ENCODE peak calls at places on chromosome X, in ten cellular contexts. One of them, this sample, is unnamed.
A peak's percentile ranks its signal among the peaks of the same experiment; 100 is the strongest.

GRCh38 chrX:17644001-17644400 is 93.3 kb upstream of the SCML1 start:
- DNase-seq in MG63: no peak
- DNase-seq in endodermal cell: no peak
- DNase-seq in right lobe of liver: no peak
- DNase-seq in brain microvascular endothelial cell: no peak
- DNase-seq in right atrium auricular region: no peak
- DNase-seq in endothelial cell of umbilical vein: no peak
- DNase-seq in CD4-positive, CD25-positive, alpha-beta regulatory T cell: no peak
- DNase-seq in DND-41: no peak
- DNase-seq in pancreas: no peak
- DNase-seq in this sample: no peak

GRCh38 chrX:34848281-34848680 is 94.3 kb upstream of the FAM47B start:
- DNase-seq in MG63: no peak
- DNase-seq in endodermal cell: no peak
- DNase-seq in right lobe of liver: no peak
- DNase-seq in brain microvascular endothelial cell: no peak
- DNase-seq in right atrium auricular region: no peak
- DNase-seq in endothelial cell of umbilical vein: no peak
- DNase-seq in CD4-positive, CD25-positive, alpha-beta regulatory T cell: no peak
- DNase-seq in DND-41: no peak
- DNase-seq in pancreas: no peak
- DNase-seq in this sample: no peak

GRCh38 chrX:107324493-107325310 is 118.3 kb downstream of the DNAAF6 start:
- DNase-seq in MG63: peak; percentile 49
- DNase-seq in endodermal cell: peak; percentile 96
- DNase-seq in right lobe of liver: peak; percentile 56
- DNase-seq in brain microvascular endothelial cell: peak; percentile 7
- DNase-seq in right atrium auricular region: no peak
- DNase-seq in endothelial cell of umbilical vein: peak; percentile 2
- DNase-seq in CD4-positive, CD25-positive, alpha-beta regulatory T cell: no peak
- DNase-seq in DND-41: no peak
- DNase-seq in pancreas: peak; percentile 44
- DNase-seq in this sample: no peak

GRCh38 chrX:49754238-49754857 is 58.6 kb upstream of the PAGE1 start:
- DNase-seq in MG63: peak; percentile 4
- DNase-seq in endodermal cell: peak; percentile 77
- DNase-seq in right lobe of liver: no peak
- DNase-seq in brain microvascular endothelial cell: peak; percentile 15
- DNase-seq in right atrium auricular region: no peak
- DNase-seq in endothelial cell of umbilical vein: peak; percentile 32
- DNase-seq in CD4-positive, CD25-positive, alpha-beta regulatory T cell: peak; percentile 3
- DNase-seq in DND-41: peak; percentile 45
- DNase-seq in pancreas: peak; percentile 24
- DNase-seq in this sample: peak; percentile 14

GRCh38 chrX:79259073-79259689 is 108.0 kb downstream of the ITM2A start:
- DNase-seq in MG63: no peak
- DNase-seq in endodermal cell: no peak
- DNase-seq in right lobe of liver: no peak
- DNase-seq in brain microvascular endothelial cell: no peak
- DNase-seq in right atrium auricular region: no peak
- DNase-seq in endothelial cell of umbilical vein: no peak
- DNase-seq in CD4-positive, CD25-positive, alpha-beta regulatory T cell: peak; percentile 4
- DNase-seq in DND-41: peak; percentile 82
- DNase-seq in pancreas: no peak
- DNase-seq in this sample: peak; percentile 80

GRCh38 chrX:48474127-48474526 is 1.9 kb upstream of the FTSJ1 start:
- DNase-seq in MG63: no peak
- DNase-seq in endodermal cell: no peak
- DNase-seq in right lobe of liver: no peak
- DNase-seq in brain microvascular endothelial cell: no peak
- DNase-seq in right atrium auricular region: no peak
- DNase-seq in endothelial cell of umbilical vein: no peak
- DNase-seq in CD4-positive, CD25-positive, alpha-beta regulatory T cell: no peak
- DNase-seq in DND-41: peak; percentile 36
- DNase-seq in pancreas: no peak
- DNase-seq in this sample: no peak

GRCh38 chrX:140815868-140816267 is 106.3 kb downstream of the LINC00632 start:
- DNase-seq in MG63: peak; percentile 18
- DNase-seq in endodermal cell: no peak
- DNase-seq in right lobe of liver: no peak
- DNase-seq in brain microvascular endothelial cell: peak; percentile 12
- DNase-seq in right atrium auricular region: no peak
- DNase-seq in endothelial cell of umbilical vein: no peak
- DNase-seq in CD4-positive, CD25-positive, alpha-beta regulatory T cell: no peak
- DNase-seq in DND-41: peak; percentile 10
- DNase-seq in pancreas: peak; percentile 12
- DNase-seq in this sample: no peak

GRCh38 chrX:41273638-41274037 is 60.3 kb upstream of the DDX3X start:
- DNase-seq in MG63: no peak
- DNase-seq in endodermal cell: no peak
- DNase-seq in right lobe of liver: no peak
- DNase-seq in brain microvascular endothelial cell: no peak
- DNase-seq in right atrium auricular region: no peak
- DNase-seq in endothelial cell of umbilical vein: no peak
- DNase-seq in CD4-positive, CD25-positive, alpha-beta regulatory T cell: no peak
- DNase-seq in DND-41: no peak
- DNase-seq in pancreas: no peak
- DNase-seq in this sample: no peak

GRCh38 chrX:154366666-154367055 is 7.8 kb downstream of the FLNA start:
- DNase-seq in MG63: peak; percentile 38
- DNase-seq in endodermal cell: no peak
- DNase-seq in right lobe of liver: no peak
- DNase-seq in brain microvascular endothelial cell: no peak
- DNase-seq in right atrium auricular region: no peak
- DNase-seq in endothelial cell of umbilical vein: no peak
- DNase-seq in CD4-positive, CD25-positive, alpha-beta regulatory T cell: no peak
- DNase-seq in DND-41: no peak
- DNase-seq in pancreas: no peak
- DNase-seq in this sample: no peak

GRCh38 chrX:154365052-154365600 is 9.3 kb downstream of the FLNA start:
- DNase-seq in MG63: no peak
- DNase-seq in endodermal cell: no peak
- DNase-seq in right lobe of liver: no peak
- DNase-seq in brain microvascular endothelial cell: no peak
- DNase-seq in right atrium auricular region: no peak
- DNase-seq in endothelial cell of umbilical vein: no peak
- DNase-seq in CD4-positive, CD25-positive, alpha-beta regulatory T cell: no peak
- DNase-seq in DND-41: no peak
- DNase-seq in pancreas: no peak
- DNase-seq in this sample: no peak

GRCh38 chrX:154362085-154362742 is 12.2 kb downstream of the FLNA start:
- DNase-seq in MG63: no peak
- DNase-seq in endodermal cell: no peak
- DNase-seq in right lobe of liver: no peak
- DNase-seq in brain microvascular endothelial cell: no peak
- DNase-seq in right atrium auricular region: no peak
- DNase-seq in endothelial cell of umbilical vein: no peak
- DNase-seq in CD4-positive, CD25-positive, alpha-beta regulatory T cell: no peak
- DNase-seq in DND-41: no peak
- DNase-seq in pancreas: no peak
- DNase-seq in this sample: no peak

GRCh38 chrX:154365997-154366665 is 8.3 kb downstream of the FLNA start:
- DNase-seq in MG63: no peak
- DNase-seq in endodermal cell: no peak
- DNase-seq in right lobe of liver: no peak
- DNase-seq in brain microvascular endothelial cell: no peak
- DNase-seq in right atrium auricular region: no peak
- DNase-seq in endothelial cell of umbilical vein: no peak
- DNase-seq in CD4-positive, CD25-positive, alpha-beta regulatory T cell: no peak
- DNase-seq in DND-41: no peak
- DNase-seq in pancreas: no peak
- DNase-seq in this sample: no peak

DNA sequence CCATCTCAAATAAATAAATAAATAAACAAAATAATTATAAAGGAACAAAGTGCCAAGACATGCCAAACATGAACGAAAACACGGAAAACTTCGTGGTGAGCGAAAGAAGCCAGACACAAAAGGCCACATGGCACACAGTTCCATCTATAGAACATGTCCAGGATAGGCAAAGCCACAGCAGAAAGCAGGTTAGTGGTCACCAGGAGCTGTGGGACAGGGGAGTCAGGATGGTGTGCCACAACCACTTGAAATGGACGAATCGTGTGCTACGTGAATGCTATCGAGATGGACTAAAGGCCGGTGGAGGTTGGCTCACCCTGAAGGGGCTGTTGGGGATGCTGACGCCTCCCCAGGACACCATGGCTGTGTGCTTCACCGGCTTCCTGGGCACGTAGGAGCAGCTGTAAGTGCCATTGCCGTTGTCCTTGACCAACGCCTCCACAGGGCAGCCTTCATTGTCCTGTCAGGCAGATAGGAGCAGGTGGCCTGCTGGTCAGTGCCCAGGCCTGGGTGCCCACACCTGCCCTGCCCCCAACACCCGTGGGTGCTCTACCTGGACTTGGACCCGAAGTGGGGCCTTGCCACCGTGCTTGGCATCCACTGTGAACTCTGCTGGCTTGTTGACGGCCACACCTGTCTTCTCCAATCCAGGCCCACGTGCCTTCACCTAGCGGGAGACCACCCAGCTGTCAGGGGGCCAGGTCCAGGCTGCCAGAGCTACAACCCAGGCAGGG is 10.6 kb downstream of the FLNA start:
- DNase-seq in MG63: no peak
- DNase-seq in endodermal cell: no peak
- DNase-seq in right lobe of liver: no peak
- DNase-seq in brain microvascular endothelial cell: no peak
- DNase-seq in right atrium auricular region: no peak
- DNase-seq in endothelial cell of umbilical vein: no peak
- DNase-seq in CD4-positive, CD25-positive, alpha-beta regulatory T cell: no peak
- DNase-seq in DND-41: no peak
- DNase-seq in pancreas: no peak
- DNase-seq in this sample: no peak
- H3K36me3 ChIP-seq in MG63: peaks cover 90% of the 10 kb centered on the region
- H3K36me3 ChIP-seq in endodermal cell: peaks cover 70% of the 10 kb centered on the region
- H3K36me3 ChIP-seq in right lobe of liver: peaks cover 3% of the 10 kb centered on the region
- H3K36me3 ChIP-seq in brain microvascular endothelial cell: peaks cover 74% of the 10 kb centered on the region
- H3K36me3 ChIP-seq in right atrium auricular region: peaks cover 96% of the 10 kb centered on the region
- H3K36me3 ChIP-seq in endothelial cell of umbilical vein: peaks cover 29% of the 10 kb centered on the region
- H3K36me3 ChIP-seq in CD4-positive, CD25-positive, alpha-beta regulatory T cell: peaks cover 71% of the 10 kb centered on the region
- H3K36me3 ChIP-seq in DND-41: peaks cover 93% of the 10 kb centered on the region
- H3K36me3 ChIP-seq in pancreas: no peaks in the 10 kb centered on the region
- H3K36me3 ChIP-seq in this sample: peaks cover 68% of the 10 kb centered on the region

DNA sequence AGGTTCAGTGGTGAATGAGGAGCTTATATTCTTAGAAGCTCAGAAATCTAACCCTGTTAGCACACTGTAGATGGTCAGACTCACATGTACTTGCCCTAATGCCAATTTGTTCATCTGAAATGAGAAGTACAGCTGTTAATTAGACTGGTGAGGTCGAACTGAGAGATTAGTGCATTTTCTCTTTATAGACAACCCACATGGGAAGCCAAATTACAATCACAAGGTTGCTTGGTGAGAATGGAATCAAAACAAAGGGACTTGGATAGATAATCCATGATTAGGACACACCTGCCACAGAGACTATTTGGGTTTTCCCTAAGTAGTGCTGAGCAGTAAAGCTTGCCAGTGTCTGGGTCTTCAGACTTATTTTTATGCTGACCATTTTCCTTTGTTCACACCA is 88.3 kb downstream of the POLA1 start:
- DNase-seq in MG63: no peak
- DNase-seq in endodermal cell: no peak
- DNase-seq in right lobe of liver: no peak
- DNase-seq in brain microvascular endothelial cell: no peak
- DNase-seq in right atrium auricular region: no peak
- DNase-seq in endothelial cell of umbilical vein: no peak
- DNase-seq in CD4-positive, CD25-positive, alpha-beta regulatory T cell: no peak
- DNase-seq in DND-41: no peak
- DNase-seq in pancreas: no peak
- DNase-seq in this sample: no peak
- H3K36me3 ChIP-seq in MG63: peaks cover 4% of the 10 kb centered on the region
- H3K36me3 ChIP-seq in endodermal cell: peaks cover 4% of the 10 kb centered on the region
- H3K36me3 ChIP-seq in right lobe of liver: no peaks in the 10 kb centered on the region
- H3K36me3 ChIP-seq in brain microvascular endothelial cell: no peaks in the 10 kb centered on the region
- H3K36me3 ChIP-seq in right atrium auricular region: no peaks in the 10 kb centered on the region
- H3K36me3 ChIP-seq in endothelial cell of umbilical vein: no peaks in the 10 kb centered on the region
- H3K36me3 ChIP-seq in CD4-positive, CD25-positive, alpha-beta regulatory T cell: no peaks in the 10 kb centered on the region
- H3K36me3 ChIP-seq in DND-41: peaks cover 55% of the 10 kb centered on the region
- H3K36me3 ChIP-seq in pancreas: no peaks in the 10 kb centered on the region
- H3K36me3 ChIP-seq in this sample: no peaks in the 10 kb centered on the region

GRCh38 chrX:307261-308111 is 11.1 kb downstream of the GTPBP6 start:
- DNase-seq in MG63: no peak
- DNase-seq in endodermal cell: no peak
- DNase-seq in right lobe of liver: peak; percentile 51
- DNase-seq in brain microvascular endothelial cell: no peak
- DNase-seq in right atrium auricular region: no peak
- DNase-seq in endothelial cell of umbilical vein: no peak
- DNase-seq in CD4-positive, CD25-positive, alpha-beta regulatory T cell: no peak
- DNase-seq in DND-41: no peak
- DNase-seq in pancreas: no peak
- DNase-seq in this sample: no peak
- H3K36me3 ChIP-seq in MG63: peaks cover 28% of the 10 kb centered on the region
- H3K36me3 ChIP-seq in endodermal cell: peaks cover 62% of the 10 kb centered on the region
- H3K36me3 ChIP-seq in right lobe of liver: peaks cover 4% of the 10 kb centered on the region
- H3K36me3 ChIP-seq in brain microvascular endothelial cell: peaks cover 41% of the 10 kb centered on the region
- H3K36me3 ChIP-seq in right atrium auricular region: peaks cover 61% of the 10 kb centered on the region
- H3K36me3 ChIP-seq in endothelial cell of umbilical vein: peaks cover 9% of the 10 kb centered on the region
- H3K36me3 ChIP-seq in CD4-positive, CD25-positive, alpha-beta regulatory T cell: peaks cover 45% of the 10 kb centered on the region
- H3K36me3 ChIP-seq in DND-41: peaks cover 73% of the 10 kb centered on the region
- H3K36me3 ChIP-seq in pancreas: no peaks in the 10 kb centered on the region
- H3K36me3 ChIP-seq in this sample: peaks cover 18% of the 10 kb centered on the region

GRCh38 chrX:1403228-1403627 is 11.3 kb upstream of the SLC25A6 start:
- DNase-seq in MG63: no peak
- DNase-seq in endodermal cell: no peak
- DNase-seq in right lobe of liver: peak; percentile 48
- DNase-seq in brain microvascular endothelial cell: no peak
- DNase-seq in right atrium auricular region: no peak
- DNase-seq in endothelial cell of umbilical vein: no peak
- DNase-seq in CD4-positive, CD25-positive, alpha-beta regulatory T cell: no peak
- DNase-seq in DND-41: no peak
- DNase-seq in pancreas: no peak
- DNase-seq in this sample: no peak

GRCh38 chrX:1411331-1411730 is 19.4 kb upstream of the SLC25A6 start:
- DNase-seq in MG63: no peak
- DNase-seq in endodermal cell: no peak
- DNase-seq in right lobe of liver: no peak
- DNase-seq in brain microvascular endothelial cell: no peak
- DNase-seq in right atrium auricular region: no peak
- DNase-seq in endothelial cell of umbilical vein: no peak
- DNase-seq in CD4-positive, CD25-positive, alpha-beta regulatory T cell: no peak
- DNase-seq in DND-41: no peak
- DNase-seq in pancreas: no peak
- DNase-seq in this sample: no peak

GRCh38 chrX:1412551-1413161 is 20.7 kb upstream of the SLC25A6 start:
- DNase-seq in MG63: no peak
- DNase-seq in endodermal cell: no peak
- DNase-seq in right lobe of liver: no peak
- DNase-seq in brain microvascular endothelial cell: no peak
- DNase-seq in right atrium auricular region: no peak
- DNase-seq in endothelial cell of umbilical vein: no peak
- DNase-seq in CD4-positive, CD25-positive, alpha-beta regulatory T cell: no peak
- DNase-seq in DND-41: no peak
- DNase-seq in pancreas: no peak
- DNase-seq in this sample: no peak

GRCh38 chrX:1401611-1402430 is 9.9 kb upstream of the SLC25A6 start:
- DNase-seq in MG63: no peak
- DNase-seq in endodermal cell: no peak
- DNase-seq in right lobe of liver: peak; percentile 40
- DNase-seq in brain microvascular endothelial cell: no peak
- DNase-seq in right atrium auricular region: no peak
- DNase-seq in endothelial cell of umbilical vein: no peak
- DNase-seq in CD4-positive, CD25-positive, alpha-beta regulatory T cell: no peak
- DNase-seq in DND-41: no peak
- DNase-seq in pancreas: no peak
- DNase-seq in this sample: no peak

GRCh38 chrX:1407035-1407434 is 15.1 kb upstream of the SLC25A6 start:
- DNase-seq in MG63: no peak
- DNase-seq in endodermal cell: no peak
- DNase-seq in right lobe of liver: no peak
- DNase-seq in brain microvascular endothelial cell: no peak
- DNase-seq in right atrium auricular region: no peak
- DNase-seq in endothelial cell of umbilical vein: no peak
- DNase-seq in CD4-positive, CD25-positive, alpha-beta regulatory T cell: no peak
- DNase-seq in DND-41: no peak
- DNase-seq in pancreas: no peak
- DNase-seq in this sample: no peak
- H3K36me3 ChIP-seq in MG63: peaks cover 63% of the 10 kb centered on the region
- H3K36me3 ChIP-seq in endodermal cell: peaks cover 51% of the 10 kb centered on the region
- H3K36me3 ChIP-seq in right lobe of liver: peaks cover 10% of the 10 kb centered on the region
- H3K36me3 ChIP-seq in brain microvascular endothelial cell: peaks cover 49% of the 10 kb centered on the region
- H3K36me3 ChIP-seq in right atrium auricular region: peaks cover 55% of the 10 kb centered on the region
- H3K36me3 ChIP-seq in endothelial cell of umbilical vein: peaks cover 2% of the 10 kb centered on the region
- H3K36me3 ChIP-seq in CD4-positive, CD25-positive, alpha-beta regulatory T cell: peaks cover 57% of the 10 kb centered on the region
- H3K36me3 ChIP-seq in DND-41: peaks cover 68% of the 10 kb centered on the region
- H3K36me3 ChIP-seq in pancreas: no peaks in the 10 kb centered on the region
- H3K36me3 ChIP-seq in this sample: peaks cover 43% of the 10 kb centered on the region

This sample was measured in CD8-positive, alpha-beta memory T cell.